ENCODE peak calls at places on chromosomes 13 and 19, in nine cellular contexts. One of them, this sample, is unnamed.

GRCh38 chr13:40786568-40786996 is 2.8 kb upstream of the SLC25A15 start:
- DNase-seq in H1: no peak
- DNase-seq in A549: no peak
- DNase-seq in suprapubic skin: no peak
- DNase-seq in sigmoid colon: no peak
- DNase-seq in tibial nerve: no peak
- DNase-seq in GM12878: no peak
- DNase-seq in stomach: no peak
- DNase-seq in ovary: no peak
- DNase-seq in this sample: no peak

GRCh38 chr19:19550454-19550842 is 12.4 kb downstream of the CILP2 start:
- DNase-seq in ovary: no peak
- DNase-seq in stomach: no peak
- DNase-seq in GM12878: no peak
- DNase-seq in H1: no peak
- DNase-seq in suprapubic skin: no peak
- DNase-seq in tibial nerve: no peak
- DNase-seq in sigmoid colon: no peak
- DNase-seq in A549: no peak
- DNase-seq in this sample: no peak

GRCh38 chr13:74052402-74052928 is 81.7 kb downstream of the KLF12 start:
- DNase-seq in ovary: no peak
- DNase-seq in tibial nerve: no peak
- DNase-seq in GM12878: no peak
- DNase-seq in suprapubic skin: no peak
- DNase-seq in A549: peak; percentile 12
- DNase-seq in stomach: peak; percentile 88
- DNase-seq in sigmoid colon: no peak
- DNase-seq in H1: no peak
- DNase-seq in this sample: no peak

GRCh38 chr19:46559203-46559602 is 41.9 kb upstream of the CALM3 start:
- DNase-seq in stomach: no peak
- DNase-seq in A549: no peak
- DNase-seq in ovary: no peak
- DNase-seq in tibial nerve: no peak
- DNase-seq in sigmoid colon: no peak
- DNase-seq in H1: no peak
- DNase-seq in GM12878: no peak
- DNase-seq in suprapubic skin: no peak
- DNase-seq in this sample: no peak

GRCh38 chr19:10625003-10625761 is at the start of gene SLC44A2:
- DNase-seq in A549: no peak
- DNase-seq in stomach: peak; percentile 94
- DNase-seq in suprapubic skin: peak; percentile 81
- DNase-seq in sigmoid colon: peak; percentile 89
- DNase-seq in H1: peak; percentile 90
- DNase-seq in ovary: peak; percentile 86
- DNase-seq in tibial nerve: peak; percentile 75
- DNase-seq in GM12878: no peak
- DNase-seq in this sample: peak; percentile 89

GRCh38 chr19:46080561-46080960 is 39.8 kb upstream of the IGFL4 start:
- DNase-seq in stomach: no peak
- DNase-seq in GM12878: no peak
- DNase-seq in tibial nerve: no peak
- DNase-seq in A549: peak; percentile 65
- DNase-seq in H1: no peak
- DNase-seq in sigmoid colon: no peak
- DNase-seq in ovary: no peak
- DNase-seq in suprapubic skin: no peak
- DNase-seq in this sample: no peak

GRCh38 chr19:15702590-15702930 is 25.3 kb upstream of the OR10H2 start:
- DNase-seq in GM12878: no peak
- DNase-seq in tibial nerve: peak; percentile 75
- DNase-seq in sigmoid colon: peak; percentile 93
- DNase-seq in suprapubic skin: peak; percentile 90
- DNase-seq in ovary: peak; percentile 32
- DNase-seq in A549: peak; percentile 44
- DNase-seq in H1: no peak
- DNase-seq in stomach: peak; percentile 64
- DNase-seq in this sample: peak; percentile 50

GRCh38 chr19:11021760-11022144 is 60.9 kb downstream of the SMARCA4 start:
- DNase-seq in H1: no peak
- DNase-seq in A549: no peak
- DNase-seq in stomach: no peak
- DNase-seq in tibial nerve: no peak
- DNase-seq in GM12878: no peak
- DNase-seq in suprapubic skin: no peak
- DNase-seq in sigmoid colon: no peak
- DNase-seq in ovary: no peak
- DNase-seq in this sample: no peak

GRCh38 chr13:112322562-112322961 is 53.6 kb upstream of the SPACA7 start:
- DNase-seq in H1: no peak
- DNase-seq in stomach: no peak
- DNase-seq in sigmoid colon: no peak
- DNase-seq in suprapubic skin: no peak
- DNase-seq in GM12878: no peak
- DNase-seq in A549: no peak
- DNase-seq in tibial nerve: no peak
- DNase-seq in ovary: no peak
- DNase-seq in this sample: no peak

GRCh38 chr13:73428137-73428536 is 369.3 kb downstream of the KLF5 start:
- DNase-seq in tibial nerve: no peak
- DNase-seq in sigmoid colon: no peak
- DNase-seq in ovary: no peak
- DNase-seq in suprapubic skin: no peak
- DNase-seq in stomach: no peak
- DNase-seq in A549: peak; percentile 67
- DNase-seq in GM12878: no peak
- DNase-seq in H1: no peak
- DNase-seq in this sample: no peak

GRCh38 chr19:38869160-38869835 is 8.8 kb downstream of the RINL start:
- DNase-seq in A549: no peak
- DNase-seq in stomach: no peak
- DNase-seq in sigmoid colon: no peak
- DNase-seq in H1: peak; percentile 67
- DNase-seq in tibial nerve: no peak
- DNase-seq in GM12878: no peak
- DNase-seq in ovary: no peak
- DNase-seq in suprapubic skin: no peak
- DNase-seq in this sample: peak; percentile 79

GRCh38 chr19:54186351-54186750 is 3.0 kb downstream of the MBOAT7 start:
- DNase-seq in sigmoid colon: no peak
- DNase-seq in GM12878: no peak
- DNase-seq in stomach: no peak
- DNase-seq in ovary: no peak
- DNase-seq in tibial nerve: no peak
- DNase-seq in H1: no peak
- DNase-seq in A549: no peak
- DNase-seq in suprapubic skin: no peak
- DNase-seq in this sample: no peak

DNA sequence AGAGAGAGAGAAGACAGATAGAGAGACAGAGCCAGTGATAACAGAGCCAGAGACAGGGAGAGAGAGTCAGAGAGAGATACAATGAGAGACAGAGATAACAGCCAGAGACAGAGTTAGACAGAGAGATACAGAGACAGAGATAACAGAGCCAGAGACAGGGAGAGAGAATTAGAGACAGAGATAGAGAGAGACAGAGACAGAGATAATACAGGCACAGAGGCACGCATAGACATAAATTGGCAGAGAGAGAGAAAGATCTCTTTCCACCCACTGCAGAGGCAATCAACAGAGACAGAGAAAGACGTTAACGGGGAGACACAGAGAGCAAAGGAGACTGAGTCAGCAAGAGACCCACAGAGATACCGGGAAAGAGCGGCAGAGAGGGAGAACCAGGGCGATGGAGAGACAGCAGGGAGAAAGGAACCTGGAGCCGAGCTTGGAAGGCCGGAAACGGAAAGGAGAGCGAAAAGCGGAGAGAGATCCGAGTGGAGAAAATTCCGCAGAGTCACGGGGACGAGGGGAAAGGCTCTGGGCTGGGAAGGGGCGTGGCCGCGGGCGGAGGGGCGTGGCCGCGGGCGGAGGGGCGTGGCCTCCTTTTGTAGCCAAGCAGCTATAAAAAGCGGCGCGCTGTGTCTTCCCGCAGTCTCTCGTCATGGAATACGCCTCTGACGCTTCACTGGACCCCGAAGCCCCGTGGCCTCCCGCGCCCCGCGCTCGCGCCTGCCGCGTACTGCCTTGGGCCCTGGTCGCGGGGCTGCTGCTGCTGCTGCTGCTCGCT is at the start of gene TNFSF9:
- DNase-seq in H1: peak; percentile 96
- DNase-seq in suprapubic skin: peak; percentile 95
- DNase-seq in stomach: peak; percentile 89
- DNase-seq in sigmoid colon: peak; percentile 95
- DNase-seq in GM12878: no peak
- DNase-seq in tibial nerve: peak; percentile 84
- DNase-seq in ovary: peak; percentile 66
- DNase-seq in A549: peak; percentile 87
- DNase-seq in this sample: peak; percentile 94
- TF ChIP-seq POLR2A in H1: peak; percentile 81
- TF ChIP-seq POLR2A in suprapubic skin: peak; percentile 82
- TF ChIP-seq POLR2A in stomach: no peak
- TF ChIP-seq POLR2A in sigmoid colon: no peak
- TF ChIP-seq POLR2A in GM12878: peak; percentile 98
- TF ChIP-seq POLR2A in tibial nerve: no peak
- TF ChIP-seq POLR2A in ovary: no peak
- TF ChIP-seq POLR2A in A549: peak; percentile 91
- TF ChIP-seq POLR2A in this sample: no peak

GRCh38 chr19:14149011-14149410 is 12.6 kb upstream of the ASF1B start:
- DNase-seq in ovary: no peak
- DNase-seq in A549: no peak
- DNase-seq in sigmoid colon: no peak
- DNase-seq in suprapubic skin: no peak
- DNase-seq in H1: no peak
- DNase-seq in stomach: no peak
- DNase-seq in tibial nerve: no peak
- DNase-seq in GM12878: no peak
- DNase-seq in this sample: no peak
- TF ChIP-seq EP300 in ovary: no peak
- TF ChIP-seq EP300 in A549: no peak
- TF ChIP-seq EP300 in sigmoid colon: no peak
- TF ChIP-seq EP300 in suprapubic skin: no peak
- TF ChIP-seq EP300 in H1: no peak
- TF ChIP-seq EP300 in stomach: no peak
- TF ChIP-seq EP300 in tibial nerve: no peak
- TF ChIP-seq EP300 in GM12878: no peak
- TF ChIP-seq EP300 in this sample: no peak

DNA sequence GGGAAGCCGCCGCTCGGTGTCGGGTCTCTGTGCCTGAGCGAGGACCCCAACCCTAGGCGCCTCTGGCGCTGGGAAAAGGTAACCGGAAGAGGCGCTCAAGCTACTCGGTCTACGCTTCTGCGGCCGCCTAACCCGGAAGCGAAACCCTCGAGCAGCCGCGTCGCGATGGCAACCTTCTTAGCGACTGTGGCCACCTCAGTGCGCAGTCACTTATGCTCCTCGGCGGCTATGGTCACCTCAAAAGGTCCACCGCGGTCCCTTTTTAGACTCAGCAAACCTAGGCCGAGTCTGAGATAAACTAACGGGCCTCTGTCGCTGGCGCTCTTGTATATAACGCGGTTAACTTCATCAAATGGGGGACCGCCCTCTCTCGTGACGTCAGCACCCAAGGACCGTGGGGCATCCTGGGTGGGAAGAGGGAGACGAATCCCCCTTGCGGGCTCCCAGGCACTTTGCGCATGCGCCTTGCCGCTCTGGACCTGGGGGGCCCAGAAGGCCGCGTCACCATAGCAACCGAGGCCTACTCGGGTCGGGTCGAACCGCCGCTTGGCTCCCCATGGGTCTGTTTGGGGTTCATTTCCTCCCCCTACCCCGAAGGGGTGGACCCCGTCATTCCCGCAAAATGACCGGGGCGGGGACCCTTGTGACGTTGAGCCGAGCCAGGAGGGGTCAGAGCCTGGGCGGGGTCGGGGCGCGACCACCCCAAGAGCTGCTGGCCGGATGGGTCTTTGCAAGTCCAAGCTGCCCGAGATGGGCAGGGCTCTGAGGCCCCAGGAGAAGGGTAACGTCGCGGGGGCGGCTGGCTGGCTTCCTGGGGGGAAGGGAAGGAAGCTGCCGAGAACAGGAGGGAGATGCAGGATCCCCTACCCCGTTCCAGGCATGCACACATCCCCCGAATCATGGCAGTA is at the start of gene GTF2F1:
- DNase-seq in ovary: peak; percentile 99
- DNase-seq in suprapubic skin: peak; percentile 96
- DNase-seq in A549: peak; percentile 94
- DNase-seq in tibial nerve: peak; percentile 85
- DNase-seq in stomach: peak; percentile 92
- DNase-seq in sigmoid colon: peak; percentile 98
- DNase-seq in H1: peak; percentile 98
- DNase-seq in GM12878: peak; percentile 80
- DNase-seq in this sample: peak; percentile 94
- TF ChIP-seq POLR2A in ovary: peak; percentile 57
- TF ChIP-seq POLR2A in suprapubic skin: no peak
- TF ChIP-seq POLR2A in A549: peak; percentile 29
- TF ChIP-seq POLR2A in tibial nerve: peak; percentile 11
- TF ChIP-seq POLR2A in stomach: no peak
- TF ChIP-seq POLR2A in sigmoid colon: no peak
- TF ChIP-seq POLR2A in H1: no peak
- TF ChIP-seq POLR2A in GM12878: peak; percentile 64
- TF ChIP-seq POLR2A in this sample: no peak

GRCh38 chr19:8184274-8184673 is 24.9 kb upstream of the CERS4 start:
- DNase-seq in H1: no peak
- DNase-seq in A549: no peak
- DNase-seq in sigmoid colon: no peak
- DNase-seq in stomach: no peak
- DNase-seq in GM12878: no peak
- DNase-seq in tibial nerve: no peak
- DNase-seq in ovary: no peak
- DNase-seq in suprapubic skin: no peak
- DNase-seq in this sample: no peak

GRCh38 chr19:8185343-8186068 is 23.7 kb upstream of the CERS4 start:
- DNase-seq in GM12878: no peak
- DNase-seq in tibial nerve: no peak
- DNase-seq in ovary: no peak
- DNase-seq in sigmoid colon: no peak
- DNase-seq in suprapubic skin: no peak
- DNase-seq in A549: peak; percentile 36
- DNase-seq in stomach: no peak
- DNase-seq in H1: no peak
- DNase-seq in this sample: no peak

GRCh38 chr19:8174706-8175105 is 25.3 kb upstream of the FBN3 start:
- DNase-seq in suprapubic skin: no peak
- DNase-seq in A549: no peak
- DNase-seq in H1: no peak
- DNase-seq in tibial nerve: no peak
- DNase-seq in sigmoid colon: no peak
- DNase-seq in ovary: no peak
- DNase-seq in GM12878: no peak
- DNase-seq in stomach: no peak
- DNase-seq in this sample: no peak

DNA sequence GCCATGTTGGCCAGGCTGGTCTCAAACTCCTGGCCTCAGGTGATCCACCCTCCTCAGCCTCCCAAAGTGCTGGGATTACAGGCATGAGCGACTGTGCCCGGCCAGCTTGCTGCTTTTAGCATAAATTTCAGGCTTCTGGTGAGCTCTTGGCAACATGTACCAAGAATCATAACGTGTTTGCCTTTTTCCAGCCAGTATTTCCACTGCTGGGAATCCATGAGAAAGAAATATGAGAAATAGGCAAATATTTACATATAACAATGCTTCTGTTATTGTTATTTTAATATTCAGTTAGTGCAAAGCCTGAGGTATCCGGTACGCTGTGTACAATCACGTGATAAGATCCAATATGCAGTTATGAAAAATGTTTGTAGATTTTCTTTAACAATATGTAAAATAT is 29.2 kb upstream of the CERS4 start:
- DNase-seq in tibial nerve: no peak
- DNase-seq in suprapubic skin: no peak
- DNase-seq in H1: no peak
- DNase-seq in sigmoid colon: no peak
- DNase-seq in ovary: no peak
- DNase-seq in stomach: peak; percentile 31
- DNase-seq in A549: no peak
- DNase-seq in GM12878: no peak
- DNase-seq in this sample: no peak
- TF ChIP-seq EP300 in tibial nerve: no peak
- TF ChIP-seq EP300 in suprapubic skin: no peak
- TF ChIP-seq EP300 in H1: no peak
- TF ChIP-seq EP300 in sigmoid colon: no peak
- TF ChIP-seq EP300 in ovary: no peak
- TF ChIP-seq EP300 in stomach: no peak
- TF ChIP-seq EP300 in A549: no peak
- TF ChIP-seq EP300 in GM12878: no peak
- TF ChIP-seq EP300 in this sample: no peak

This sample was measured in upper lobe of left lung.